ENCODE peak calls at places on chromosome 10, in eight cellular contexts. C is body of pancreas, S is adipocyte, R is HL-60, Q is psoas muscle, B is skeletal muscle cell, J is GM12865, V is AG04449. E is an unnamed sample.

GRCh38 chr10:48598243-48598935 is 6.5 kb downstream of the ARHGAP22 start:
- DNase-seq in C (no peak), S (no peak), R (no peak), Q (no peak), B (no peak), J (no peak), V (no peak), E (no peak)

GRCh38 chr10:80485410-80486135 is 31.5 kb downstream of the TSPAN14 start:
- DNase-seq in C (no peak), S (no peak), R (peak), Q (no peak), B (no peak), J (no peak), V (no peak), E (no peak)

GRCh38 chr10:35875281-35875680 is 233.2 kb upstream of the FZD8 start:
- DNase-seq in C (no peak), S (peak), R (no peak), Q (no peak), B (peak), J (no peak), V (peak), E (peak)

GRCh38 chr10:33376976-33377657 is 42.6 kb upstream of the NRP1 start:
- DNase-seq in C (no peak), S (peak), R (no peak), Q (no peak), B (peak), J (no peak), V (no peak), E (peak)

GRCh38 chr10:80277567-80278250 is 11.7 kb downstream of the MAT1A start:
- DNase-seq in C (peak), S (no peak), R (no peak), Q (no peak), B (no peak), J (no peak), V (no peak), E (no peak)

GRCh38 chr10:96904648-96905047 is 72.5 kb downstream of the LCOR start:
- DNase-seq in C (no peak), S (no peak), R (no peak), Q (no peak), B (no peak), J (no peak), V (no peak), E (no peak)

GRCh38 chr10:99873846-99874245 is 91.4 kb downstream of the ABCC2 start:
- DNase-seq in C (no peak), S (no peak), R (no peak), Q (no peak), B (no peak), J (no peak), V (no peak), E (no peak)

GRCh38 chr10:13990918-13991317 is 339.8 kb downstream of the FRMD4A start:
- DNase-seq in C (no peak), S (peak), R (no peak), Q (no peak), B (no peak), J (no peak), V (no peak), E (no peak)

GRCh38 chr10:101292194-101293006 is 61.6 kb upstream of the BTRC start:
- DNase-seq in C (no peak), S (peak), R (no peak), Q (no peak), B (no peak), J (no peak), V (no peak), E (peak)

GRCh38 chr10:71068811-71069411 is 143.5 kb upstream of the UNC5B start:
- DNase-seq in C (no peak), S (no peak), R (no peak), Q (peak), B (peak), J (no peak), V (no peak), E (no peak)

GRCh38 chr10:74255214-74255613 is 104.2 kb downstream of the ADK start:
- DNase-seq in C (no peak), S (no peak), R (no peak), Q (no peak), B (no peak), J (peak), V (no peak), E (no peak)

GRCh38 chr10:96406091-96406490 is 47.3 kb upstream of the OPALIN start:
- DNase-seq in C (no peak), S (no peak), R (no peak), Q (no peak), B (no peak), J (no peak), V (no peak), E (no peak)

DNA sequence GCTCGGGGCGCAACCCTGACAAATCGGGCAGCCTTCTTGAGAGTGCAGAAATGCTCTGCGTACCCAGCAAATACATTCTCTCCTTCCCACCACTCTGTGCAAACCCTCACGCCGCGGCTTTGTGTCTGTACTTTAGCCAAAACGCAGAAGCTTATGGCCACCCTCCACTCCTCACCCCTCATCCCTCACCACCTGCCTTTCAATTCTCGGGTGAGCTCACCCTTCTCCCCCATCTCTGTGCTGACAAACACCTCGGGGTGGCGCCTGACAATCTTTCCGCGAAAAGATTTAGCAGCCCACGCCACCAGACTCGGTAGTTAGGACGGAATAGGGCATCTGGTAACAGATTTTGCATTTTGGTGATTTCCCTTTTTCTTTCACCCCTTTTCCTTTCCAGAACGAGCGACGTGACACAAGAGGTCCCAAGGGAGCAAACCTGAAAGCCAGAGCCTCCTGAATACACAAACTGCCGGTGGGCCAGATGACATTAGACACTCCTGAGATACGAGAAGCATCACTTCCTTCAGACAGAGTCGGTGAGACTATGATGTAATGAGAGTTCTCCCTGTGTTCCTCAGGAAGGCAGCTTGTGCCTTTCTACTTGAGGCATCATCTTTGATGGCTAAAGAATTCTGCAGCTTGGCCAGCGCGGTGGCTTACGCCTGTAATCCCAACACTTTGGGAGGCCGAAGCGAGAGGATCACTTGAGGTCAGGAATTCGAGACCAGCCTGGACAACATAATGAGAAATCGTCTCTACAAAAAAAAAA is 663 bp upstream of the ATAD1 start:
- DNase-seq in C (peak), S (peak), R (no peak), Q (no peak), B (no peak), J (peak), V (no peak), E (peak)
- H3K4me3 ChIP-seq in C (peak), S (peak), R (peak), Q (peak), B (peak), J (peak), V (peak), E (peak)

GRCh38 chr10:69320521-69320920 is 42.2 kb downstream of the HK1 start:
- DNase-seq in C (no peak), S (no peak), R (no peak), Q (no peak), B (no peak), J (no peak), V (no peak), E (no peak)
- H3K4me3 ChIP-seq in C (no peak), S (peak), R (no peak), Q (peak), B (peak), J (peak), V (peak), E (peak)

GRCh38 chr10:128316327-128316726 is 190.1 kb upstream of the MKI67 start:
- DNase-seq in C (no peak), S (no peak), R (no peak), Q (no peak), B (no peak), J (no peak), V (no peak), E (no peak)
- H3K4me3 ChIP-seq in C (no peak), S (no peak), R (no peak), Q (no peak), B (no peak), J (no peak), V (no peak), E (no peak)

GRCh38 chr10:4053940-4054339 is 268.9 kb upstream of the KLF6 start:
- DNase-seq in C (no peak), S (no peak), R (peak), Q (no peak), B (no peak), J (no peak), V (no peak), E (peak)

GRCh38 chr10:4051408-4052151 is 266.6 kb upstream of the KLF6 start:
- DNase-seq in C (no peak), S (no peak), R (no peak), Q (no peak), B (no peak), J (no peak), V (no peak), E (no peak)

GRCh38 chr10:4050061-4050460 is 265.1 kb upstream of the KLF6 start:
- DNase-seq in C (no peak), S (no peak), R (no peak), Q (no peak), B (no peak), J (no peak), V (no peak), E (no peak)

GRCh38 chr10:4048245-4048864 is 263.3 kb upstream of the KLF6 start:
- DNase-seq in C (no peak), S (no peak), R (no peak), Q (no peak), B (no peak), J (no peak), V (no peak), E (no peak)

GRCh38 chr10:4051011-4051407 is 266.0 kb upstream of the KLF6 start:
- DNase-seq in C (peak), S (no peak), R (no peak), Q (no peak), B (no peak), J (no peak), V (no peak), E (peak)
- H3K4me3 ChIP-seq in C (no peak), S (peak), R (no peak), Q (peak), B (no peak), J (peak), V (no peak), E (peak)

GRCh38 chr10:22854935-22855421 is 72.9 kb upstream of the ARMC3 start:
- DNase-seq in C (no peak), S (no peak), R (no peak), Q (no peak), B (no peak), J (peak), V (no peak), E (peak)
- H3K4me3 ChIP-seq in C (no peak), S (no peak), R (no peak), Q (no peak), B (no peak), J (no peak), V (no peak), E (no peak)

DNA sequence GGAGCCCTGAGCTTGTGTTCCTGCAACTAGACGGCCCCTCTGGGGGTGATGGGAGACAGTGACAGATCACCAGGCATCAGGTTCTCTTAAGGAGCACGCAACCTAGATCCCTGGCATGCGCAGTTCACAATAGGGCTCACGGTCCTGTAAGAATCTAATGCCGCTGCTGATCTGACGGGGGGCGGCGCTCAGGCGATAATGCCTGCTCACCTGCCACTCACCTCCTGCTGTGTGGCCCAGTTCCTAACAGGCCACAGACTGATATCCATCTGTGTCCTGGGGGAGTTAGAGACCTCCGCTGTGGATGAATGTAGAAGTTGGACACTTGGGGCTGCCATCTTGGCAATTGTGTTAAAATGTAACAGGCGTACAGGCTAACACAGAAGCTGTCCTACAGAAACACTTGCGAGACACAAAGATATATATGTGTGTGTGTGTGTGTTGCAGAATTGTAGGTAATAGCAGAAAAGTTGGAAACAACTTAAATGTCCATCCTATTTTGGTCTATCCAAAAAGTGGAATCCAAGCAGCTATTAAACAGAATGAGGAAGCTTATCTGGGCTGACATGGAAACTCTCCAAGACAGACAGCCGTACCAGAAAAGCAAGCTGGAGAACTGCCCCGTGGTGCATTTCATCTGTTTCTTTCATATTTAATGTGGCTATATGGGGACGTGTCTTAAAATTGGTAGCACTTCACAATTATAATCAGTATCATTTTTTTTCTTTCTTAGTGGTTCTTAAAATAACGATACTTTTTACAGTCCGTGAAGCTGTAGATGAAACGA is 82.8 kb downstream of the MKI67 start:
- DNase-seq in C (no peak), S (no peak), R (no peak), Q (no peak), B (no peak), J (no peak), V (no peak), E (no peak)
- H3K4me3 ChIP-seq in C (no peak), S (no peak), R (no peak), Q (no peak), B (no peak), J (no peak), V (no peak), E (no peak)

DNA sequence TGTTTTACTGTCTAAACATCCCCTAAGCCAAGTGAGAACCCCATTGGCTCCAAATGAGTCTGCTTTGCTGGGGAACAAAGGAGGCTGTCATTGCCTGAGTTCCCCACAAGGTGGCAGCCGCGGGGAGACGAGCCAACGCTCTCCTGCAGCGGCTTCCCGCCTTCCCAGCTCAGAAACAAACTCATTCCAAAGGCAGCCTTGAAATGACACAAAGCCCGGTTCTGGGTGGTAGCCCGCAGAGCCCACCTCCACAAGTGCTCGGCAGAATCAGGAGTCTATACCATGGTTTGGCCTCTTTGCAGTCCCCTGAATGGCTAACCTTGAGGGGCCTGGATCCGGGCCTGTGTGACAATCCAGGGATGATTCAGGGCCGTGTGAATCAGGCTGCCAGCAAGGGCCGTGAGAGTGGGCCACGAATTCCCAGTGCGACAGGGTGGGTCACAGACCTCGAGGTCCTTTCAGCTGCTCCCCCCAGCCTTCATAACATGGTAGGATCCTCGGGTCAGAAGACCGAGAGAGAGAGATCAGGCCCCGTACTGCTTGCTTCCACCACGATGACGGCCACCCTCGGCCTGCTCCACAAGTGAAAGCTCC is 79.7 kb downstream of the DLG5 start:
- DNase-seq in C (peak), S (peak), R (no peak), Q (peak), B (no peak), J (peak), V (no peak), E (peak)
- H3K4me3 ChIP-seq in C (no peak), S (no peak), R (no peak), Q (no peak), B (no peak), J (no peak), V (no peak), E (no peak)

GRCh38 chr10:21514101-21514807 is 11.2 kb downstream of the SKIDA1 start:
- DNase-seq in C (no peak), S (no peak), R (no peak), Q (no peak), B (no peak), J (no peak), V (no peak), E (no peak)
- H3K4me3 ChIP-seq in C (no peak), S (no peak), R (no peak), Q (no peak), B (no peak), J (no peak), V (peak), E (no peak)

GRCh38 chr10:44386546-44387052 is 1.7 kb upstream of the CXCL12 start:
- DNase-seq in C (peak), S (peak), R (peak), Q (peak), B (no peak), J (peak), V (no peak), E (peak)
- H3K4me3 ChIP-seq in C (no peak), S (no peak), R (no peak), Q (peak), B (peak), J (no peak), V (peak), E (no peak)

DNA sequence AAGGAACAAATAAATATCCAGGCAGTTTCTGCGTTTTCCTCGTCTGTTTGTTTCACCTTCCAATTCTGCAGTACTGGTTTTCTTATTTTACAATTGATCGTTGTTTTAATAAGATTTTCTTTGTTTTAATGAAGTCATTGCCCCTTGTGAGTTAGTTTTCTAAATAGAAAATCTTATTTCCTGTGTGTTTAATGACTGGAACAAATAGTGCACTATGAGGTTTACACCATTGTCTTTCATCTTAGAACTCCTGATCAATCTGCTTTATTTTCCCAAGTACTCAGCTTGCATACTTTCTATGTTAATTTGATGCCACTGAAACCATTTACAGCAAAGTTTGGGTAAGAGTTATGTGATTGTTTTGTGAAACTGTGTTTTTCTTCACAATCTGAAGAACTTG is 1.3 kb downstream of the PLEKHA1 start:
- DNase-seq in C (no peak), S (peak), R (no peak), Q (no peak), B (no peak), J (no peak), V (no peak), E (no peak)
- H3K4me3 ChIP-seq in C (no peak), S (peak), R (no peak), Q (peak), B (peak), J (peak), V (peak), E (peak)

E was measured in fibroblast of villous mesenchyme.